ENCODE peak calls at places on chromosomes 7 and 10, in six cellular contexts. E is K562, T is H1, Z is PC-3, U is neural progenitor cell, L is HCT116. J is an unnamed sample.
A peak's percentile ranks its signal among the peaks of the same experiment; 100 is the strongest.

GRCh38 chr10:785539-786214 is 96.2 kb upstream of the DIP2C start:
- DNase-seq in L (no peak), T (no peak), Z (no peak), E (peak; percentile 8), U (no peak), J (no peak)

GRCh38 chr10:133324198-133324792 is 12.4 kb downstream of the CALY start:
- DNase-seq in E (peak; percentile 67), U (peak; percentile 92), Z (peak; percentile 36), T (peak; percentile 72), L (no peak), J (peak; percentile 38)

GRCh38 chr7:103810112-103810744 is 179.2 kb downstream of the RELN start:
- DNase-seq in L (no peak), T (no peak), Z (no peak), U (peak; percentile 21), E (no peak), J (no peak)

GRCh38 chr10:83425306-83425705 is 714.0 kb upstream of the GHITM start:
- DNase-seq in E (no peak), T (no peak), L (no peak), U (peak; percentile 11), Z (no peak), J (no peak)

GRCh38 chr10:126135939-126136595 is 239.7 kb downstream of the FANK1 start:
- DNase-seq in L (no peak), E (no peak), U (no peak), T (no peak), Z (no peak), J (no peak)

GRCh38 chr10:122236690-122237306 is 34.3 kb upstream of the BTBD16 start:
- DNase-seq in U (no peak), E (no peak), T (no peak), L (no peak), Z (peak; percentile 73), J (no peak)

GRCh38 chr10:122033224-122033926 is 44.4 kb downstream of the TACC2 start:
- DNase-seq in L (no peak), U (no peak), T (no peak), Z (peak; percentile 78), E (no peak), J (no peak)

GRCh38 chr7:29319719-29320521 is 125.3 kb downstream of the CHN2 start:
- DNase-seq in Z (no peak), E (no peak), L (no peak), T (no peak), U (no peak), J (no peak)

GRCh38 chr7:96734343-96734742 is 24.7 kb upstream of the SEM1 start:
- DNase-seq in Z (no peak), L (no peak), T (no peak), E (no peak), U (no peak), J (no peak)

GRCh38 chr7:32164341-32164996 is 94.3 kb upstream of the PDE1C start:
- DNase-seq in T (peak; percentile 47), L (peak; percentile 43), Z (peak; percentile 85), E (peak; percentile 21), U (peak; percentile 71), J (peak; percentile 56)

GRCh38 chr7:123538897-123539296 is 4.5 kb upstream of the IQUB start:
- DNase-seq in L (no peak), Z (peak; percentile 36), E (no peak), U (no peak), T (no peak), J (no peak)

GRCh38 chr10:43217563-43218205 is 49.2 kb downstream of the RASGEF1A start:
- DNase-seq in T (no peak), Z (no peak), L (no peak), E (no peak), U (no peak), J (no peak)

GRCh38 chr7:3655635-3656034 is 354.6 kb downstream of the SDK1 start:
- DNase-seq in L (no peak), U (no peak), T (no peak), Z (no peak), E (no peak), J (no peak)

GRCh38 chr10:120436431-120437142 is 20.4 kb upstream of the PLPP4 start:
- DNase-seq in T (no peak), E (no peak), Z (peak; percentile 17), U (no peak), L (peak; percentile 8), J (no peak)

GRCh38 chr7:1674161-1675035 is 4.3 kb downstream of the ELFN1 start:
- DNase-seq in T (peak; percentile 38), L (no peak), E (no peak), U (no peak), Z (no peak), J (no peak)

GRCh38 chr10:106573106-106573505 is 591.4 kb downstream of the SORCS1 start:
- DNase-seq in T (no peak), L (no peak), Z (peak; percentile 84), E (no peak), U (no peak), J (no peak)

GRCh38 chr7:27663989-27664331 is 1.3 kb upstream of the HIBADH start:
- DNase-seq in L (no peak), E (no peak), U (no peak), T (no peak), Z (no peak), J (no peak)

GRCh38 chr10:26384600-26384999 is 53.5 kb upstream of the APBB1IP start:
- DNase-seq in Z (no peak), L (no peak), E (no peak), U (no peak), T (no peak), J (no peak)

GRCh38 chr10:72503694-72504438 is 122.0 kb downstream of the MICU1 start:
- DNase-seq in Z (no peak), T (no peak), E (no peak), U (no peak), L (no peak), J (no peak)

GRCh38 chr10:72503241-72503640 is 122.6 kb downstream of the MICU1 start:
- DNase-seq in E (no peak), L (no peak), T (no peak), U (no peak), Z (no peak), J (no peak)

GRCh38 chr10:72505435-72505834 is 120.4 kb downstream of the MICU1 start:
- DNase-seq in E (no peak), U (no peak), L (no peak), Z (no peak), T (no peak), J (no peak)

GRCh38 chr10:72499697-72500096 is 126.2 kb downstream of the MICU1 start:
- DNase-seq in T (no peak), L (no peak), U (no peak), E (no peak), Z (no peak), J (no peak)

GRCh38 chr10:72502581-72502980 is 123.3 kb downstream of the MICU1 start:
- DNase-seq in Z (no peak), E (no peak), T (no peak), L (no peak), U (no peak), J (no peak)
- H3K4me1 ChIP-seq in Z (no peaks in the 10 kb centered on the region), E (peaks cover 14% of the 10 kb centered on the region), T (no peaks in the 10 kb centered on the region), L (no peaks in the 10 kb centered on the region), U (no peaks in the 10 kb centered on the region), J (no peaks in the 10 kb centered on the region)

DNA sequence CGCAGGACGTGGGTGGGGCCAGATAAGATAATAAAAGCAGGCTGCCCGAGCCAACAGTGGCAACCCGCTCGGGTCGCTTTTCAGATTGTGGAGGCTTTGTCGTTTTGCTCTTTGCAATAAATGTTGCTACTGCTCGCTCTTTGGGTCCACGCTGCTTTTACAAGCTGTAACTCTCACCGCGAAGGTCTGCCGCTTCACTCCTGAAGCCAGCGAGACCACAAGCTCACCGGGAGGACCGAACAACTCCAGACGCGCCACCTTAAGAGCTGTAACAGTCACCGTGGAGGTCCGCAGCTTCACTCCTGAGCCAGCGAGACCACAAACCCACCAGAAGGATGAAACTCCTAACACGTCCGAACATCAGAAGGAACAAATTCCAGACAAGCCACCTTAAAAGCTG is 286.6 kb upstream of the MAGI2 start:
- DNase-seq in E (no peak), Z (no peak), L (no peak), U (no peak), T (no peak), J (no peak)
- H3K4me3 ChIP-seq in E (no peak overlapping the region), Z (no peak overlapping the region), L (no peak overlapping the region), U (no peak overlapping the region), T (no peak overlapping the region), J (no peak overlapping the region)

DNA sequence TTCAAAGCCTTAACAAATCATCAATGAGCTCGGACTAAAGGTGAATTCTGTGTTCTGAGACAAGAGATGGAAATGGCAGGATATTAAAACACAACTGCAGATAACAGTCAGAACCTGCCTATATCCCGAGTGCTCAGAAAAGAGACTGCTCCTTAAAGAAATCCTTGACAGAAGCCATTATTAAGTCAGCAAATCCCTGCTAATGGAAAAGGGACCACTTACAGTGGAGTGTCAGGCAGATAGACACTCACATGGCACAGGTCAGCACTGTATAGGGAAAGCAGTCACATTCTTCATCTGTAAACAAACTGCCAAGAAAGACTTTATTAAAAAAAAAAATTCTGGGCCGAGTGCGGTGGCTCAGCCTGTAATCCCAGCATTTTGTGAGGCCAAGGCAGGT is 147.5 kb upstream of the LRRTM3 start:
- DNase-seq in U (no peak), T (no peak), Z (no peak), E (no peak), L (no peak), J (no peak)
- H3K9ac ChIP-seq in U (no peak overlapping the region), T (no peak overlapping the region), Z (no peak overlapping the region), E (no peak overlapping the region), L (no peak overlapping the region), J (no peak overlapping the region)

DNA sequence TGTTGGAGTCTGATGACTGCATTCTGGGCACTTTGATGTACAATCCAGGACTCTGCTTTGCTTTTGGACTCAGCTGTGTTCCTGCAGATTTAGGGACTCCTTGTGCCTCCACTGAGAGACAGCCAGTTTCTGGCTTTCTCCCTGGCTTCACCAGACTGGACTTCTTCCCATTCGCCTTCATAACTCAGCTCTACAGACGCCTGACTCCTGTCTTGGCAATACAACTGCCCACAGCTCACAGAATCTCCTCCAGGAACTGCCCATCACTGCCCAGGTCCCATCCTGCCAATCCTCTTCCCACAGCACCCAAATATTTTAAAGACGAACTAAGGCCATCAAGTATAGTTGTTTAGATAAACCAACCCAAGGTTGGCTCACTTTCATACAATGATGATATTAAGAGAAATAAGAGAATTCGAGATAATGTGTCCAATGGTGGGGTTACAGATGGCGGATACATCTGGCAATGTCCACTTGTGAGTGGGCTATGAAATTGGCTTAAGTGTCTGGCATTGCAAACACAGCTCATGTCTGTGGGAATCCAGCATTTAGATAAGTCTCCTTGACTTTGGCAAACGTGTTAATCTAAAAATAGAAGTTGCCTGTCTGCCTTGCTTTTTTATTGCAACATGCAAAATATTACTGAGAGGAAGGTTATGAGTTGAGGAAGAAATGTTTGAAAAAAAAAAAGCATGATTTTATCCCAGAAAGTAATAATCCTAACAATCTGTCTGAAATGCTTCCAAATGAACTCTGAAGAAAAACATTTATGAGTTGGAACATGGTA is 95.1 kb downstream of the ITGA8 start:
- DNase-seq in U (no peak), Z (no peak), E (no peak), T (no peak), L (no peak), J (no peak)
- H3K4me1 ChIP-seq in U (no peaks in the 10 kb centered on the region), Z (no peaks in the 10 kb centered on the region), E (peaks cover 5% of the 10 kb centered on the region), T (no peaks in the 10 kb centered on the region), L (no peaks in the 10 kb centered on the region), J (no peaks in the 10 kb centered on the region)

J was measured in NT2/D1.